ENCODE peak calls at places on chromosomes 11 and 22, in four cellular contexts. Z is BJ, U is tibial artery, A is endodermal cell. J is an unnamed sample.

GRCh38 chr11:74689666-74690065 is 41.6 kb downstream of the CHRDL2 start:
- DNase-seq in Z (no peak), U (no peak), A (no peak), J (no peak)

GRCh38 chr22:41479671-41480396 is 10.9 kb downstream of the ACO2 start:
- DNase-seq in Z (no peak), U (peak), A (peak), J (no peak)

GRCh38 chr22:41862530-41863266 is 29.8 kb downstream of the SREBF2 start:
- DNase-seq in Z (no peak), U (no peak), A (no peak), J (no peak)

GRCh38 chr22:50671641-50672040 is 982 bp upstream of the SHANK3 start:
- DNase-seq in Z (no peak), U (no peak), A (no peak), J (peak)

GRCh38 chr22:19992921-19993355 is 23.7 kb downstream of the ARVCF start:
- DNase-seq in Z (no peak), U (peak), A (no peak), J (no peak)

GRCh38 chr22:37797874-37798500 is 9.7 kb upstream of the GCAT start:
- DNase-seq in Z (no peak), U (no peak), A (no peak), J (no peak)

GRCh38 chr11:58578136-58578634 is 678 bp upstream of the ZFP91 start:
- DNase-seq in Z (peak), U (peak), A (peak), J (peak)

GRCh38 chr22:25696763-25697710 is 45.0 kb upstream of the MYO18B start:
- DNase-seq in Z (no peak), U (no peak), A (no peak), J (no peak)

GRCh38 chr22:48606684-48607307 is 1220.9 kb downstream of the BRD1 start:
- DNase-seq in Z (no peak), U (no peak), A (no peak), J (no peak)

GRCh38 chr11:131488208-131488607 is 117.8 kb downstream of the NTM start:
- DNase-seq in Z (no peak), U (no peak), A (no peak), J (no peak)

GRCh38 chr11:3905080-3905953 is 49.9 kb downstream of the STIM1 start:
- DNase-seq in Z (peak), U (no peak), A (no peak), J (no peak)

GRCh38 chr11:87466228-87466627 is 428.5 kb downstream of the TMEM135 start:
- DNase-seq in Z (peak), U (no peak), A (no peak), J (no peak)

GRCh38 chr11:61514050-61514917 is 5.7 kb downstream of the LRRC10B start:
- DNase-seq in Z (no peak), U (no peak), A (no peak), J (no peak)

GRCh38 chr11:70527046-70527395 is 128.7 kb downstream of the CTTN start:
- DNase-seq in Z (no peak), U (no peak), A (no peak), J (peak)

GRCh38 chr22:42368379-42369249 is 63.6 kb downstream of the NFAM1 start:
- DNase-seq in Z (no peak), U (peak), A (peak), J (no peak)

GRCh38 chr11:127445476-127445875 is 444.9 kb upstream of the KIRREL3 start:
- DNase-seq in Z (no peak), U (no peak), A (no peak), J (no peak)
- H3K4me3 ChIP-seq in Z (no peak), U (no peak), A (no peak), J (no peak)

GRCh38 chr11:66974724-66975402 is at the start of gene C11orf86:
- DNase-seq in Z (no peak), U (no peak), A (peak), J (no peak)
- H3K4me3 ChIP-seq in Z (no peak), U (no peak), A (no peak), J (no peak)

GRCh38 chr11:79438631-79439429 is 2.0 kb downstream of the TENM4 start:
- DNase-seq in Z (no peak), U (peak), A (peak), J (peak)
- H3K4me3 ChIP-seq in Z (peak), U (peak), A (peak), J (peak)

GRCh38 chr11:13260196-13260962 is 17.2 kb upstream of the BMAL1 start:
- DNase-seq in Z (no peak), U (no peak), A (peak), J (no peak)
- H3K4me3 ChIP-seq in Z (no peak), U (no peak), A (no peak), J (no peak)

DNA sequence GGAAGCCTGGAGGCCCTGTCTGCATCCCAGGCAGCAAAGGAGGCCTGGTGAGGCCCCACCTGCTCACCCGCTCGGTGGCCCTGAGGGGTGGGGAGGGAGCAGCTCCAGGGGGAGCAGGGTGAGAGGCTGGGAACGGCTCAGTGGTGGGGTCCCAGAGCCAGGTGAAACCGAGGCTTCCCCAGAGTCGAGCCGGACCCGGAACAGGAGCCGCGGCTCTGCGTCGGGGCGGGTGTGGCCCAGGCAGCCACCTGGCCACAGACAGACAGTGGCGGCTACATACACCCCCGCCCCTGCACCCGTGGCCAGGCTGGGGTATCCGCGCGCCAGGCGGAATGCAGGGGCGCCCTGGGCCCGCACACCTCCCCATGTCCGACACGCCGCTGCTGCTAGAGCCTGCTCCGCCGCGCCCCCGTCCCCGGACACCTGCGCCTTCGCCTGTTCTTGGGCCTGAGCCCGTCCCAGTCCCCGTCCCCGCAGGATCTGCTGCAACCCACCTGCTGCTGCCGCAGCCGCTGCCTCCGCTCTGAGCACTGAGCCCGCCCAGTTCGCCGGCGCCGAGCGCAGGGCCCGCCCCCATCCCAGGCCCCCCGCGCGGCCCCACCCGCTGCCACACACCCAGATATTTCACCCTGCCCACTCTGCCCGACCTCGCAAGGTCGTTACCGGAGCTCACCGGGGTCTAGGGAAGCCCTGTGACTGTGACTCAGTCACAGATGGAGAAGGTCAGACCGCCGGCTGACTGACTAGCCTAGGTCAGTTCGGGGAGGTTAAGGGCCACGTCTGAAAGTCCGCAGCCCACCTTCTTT is at the start of gene SLC7A4:
- DNase-seq in Z (no peak), U (no peak), A (peak), J (no peak)
- H3K4me3 ChIP-seq in Z (peak), U (peak), A (no peak), J (peak)

GRCh38 chr11:43786016-43786415 is 94.6 kb upstream of the ALKBH3 start:
- DNase-seq in Z (no peak), U (no peak), A (no peak), J (no peak)

GRCh38 chr11:43790444-43790794 is 90.2 kb upstream of the ALKBH3 start:
- DNase-seq in Z (peak), U (no peak), A (no peak), J (no peak)

GRCh38 chr11:43789700-43790443 is 90.8 kb upstream of the ALKBH3 start:
- DNase-seq in Z (peak), U (no peak), A (no peak), J (no peak)

GRCh38 chr11:43788394-43788793 is 92.2 kb upstream of the ALKBH3 start:
- DNase-seq in Z (no peak), U (no peak), A (no peak), J (no peak)

GRCh38 chr11:43787823-43788222 is 92.8 kb upstream of the ALKBH3 start:
- DNase-seq in Z (no peak), U (no peak), A (no peak), J (no peak)
- H3K4me3 ChIP-seq in Z (no peak), U (no peak), A (no peak), J (no peak)

J was measured in heart left ventricle.